ENCODE peak calls at places on chromosome 13, in seven cellular contexts. D is mucosa of descending colon, R is astrocyte of the cerebellum, I is NB4, H is astrocyte of the spinal cord, G is ascending aorta, Q is suprapubic skin. S is an unnamed sample.

GRCh38 chr13:44930907-44931676 is 58.2 kb downstream of the NUFIP1 start:
- DNase-seq in H (peak; percentile 41), I (peak; percentile 25), G (no peak), D (no peak), R (no peak), Q (no peak), S (no peak)

GRCh38 chr13:98827449-98827848 is 75.0 kb upstream of the SLC15A1 start:
- DNase-seq in Q (no peak), I (peak; percentile 12), H (no peak), R (no peak), G (no peak), D (no peak), S (no peak)

GRCh38 chr13:99496322-99497142 is 4.7 kb upstream of the TM9SF2 start:
- DNase-seq in I (peak; percentile 78), R (no peak), Q (peak; percentile 81), G (peak; percentile 88), H (no peak), D (peak; percentile 57), S (no peak)

GRCh38 chr13:95117092-95117491 is 184.2 kb downstream of the ABCC4 start:
- DNase-seq in G (no peak), D (no peak), I (no peak), Q (no peak), R (no peak), H (no peak), S (no peak)

GRCh38 chr13:57624565-57625435 is 6.7 kb upstream of the PCDH17 start:
- DNase-seq in Q (no peak), H (peak; percentile 68), G (peak; percentile 61), I (peak; percentile 69), D (no peak), R (peak; percentile 52), S (no peak)

GRCh38 chr13:26551255-26551654 is 6.2 kb upstream of the WASF3 start:
- DNase-seq in D (no peak), G (no peak), H (no peak), Q (no peak), I (no peak), R (no peak), S (no peak)

GRCh38 chr13:27968316-27969072 is 621 bp downstream of the CDX2 start:
- DNase-seq in Q (no peak), I (peak; percentile 72), D (no peak), H (no peak), G (peak; percentile 54), R (no peak), S (no peak)

GRCh38 chr13:87777395-87777794 is 106.2 kb downstream of the SLITRK5 start:
- DNase-seq in H (peak; percentile 34), R (peak; percentile 12), G (no peak), D (no peak), I (no peak), Q (no peak), S (no peak)

GRCh38 chr13:45623516-45624090 is 8.1 kb upstream of the ERICH6B start:
- DNase-seq in G (no peak), H (peak; percentile 10), Q (no peak), R (no peak), I (peak; percentile 38), D (no peak), S (no peak)

GRCh38 chr13:95181586-95181985 is 119.7 kb downstream of the ABCC4 start:
- DNase-seq in G (no peak), D (no peak), I (no peak), R (no peak), Q (no peak), H (no peak), S (no peak)

GRCh38 chr13:25886438-25887214 is 165.2 kb downstream of the SHISA2 start:
- DNase-seq in D (no peak), I (peak; percentile 72), G (no peak), H (peak; percentile 90), Q (no peak), R (peak; percentile 65), S (no peak)

GRCh38 chr13:74145249-74145970 is 11.2 kb upstream of the KLF12 start:
- DNase-seq in R (peak; percentile 58), G (no peak), I (no peak), Q (no peak), D (no peak), H (peak; percentile 26), S (no peak)

GRCh38 chr13:44267966-44268365 is 105.7 kb upstream of the SERP2 start:
- DNase-seq in D (no peak), Q (no peak), H (peak; percentile 81), G (no peak), R (peak; percentile 70), I (no peak), S (peak; percentile 97)

GRCh38 chr13:50589139-50589538 is 254.4 kb downstream of the DLEU7 start:
- DNase-seq in I (peak; percentile 53), Q (no peak), G (no peak), R (peak; percentile 97), H (peak; percentile 99), D (no peak), S (no peak)

GRCh38 chr13:97757807-97758206 is 195.7 kb upstream of the IPO5 start:
- DNase-seq in G (peak; percentile 84), R (no peak), Q (no peak), I (no peak), H (no peak), D (no peak), S (no peak)

GRCh38 chr13:111153977-111154332 is 38.8 kb downstream of the ARHGEF7 start:
- DNase-seq in Q (peak; percentile 82), R (no peak), H (no peak), D (peak; percentile 81), G (peak; percentile 74), I (no peak), S (peak; percentile 4)
- TF ChIP-seq CTCF in Q (no peak), R (no peak), H (no peak), D (no peak), G (peak; percentile 11), I (no peak), S (peak; percentile 39)

GRCh38 chr13:105363747-105364177 is 1171.7 kb downstream of the EFNB2 start:
- DNase-seq in I (peak; percentile 76), R (no peak), Q (no peak), G (no peak), H (no peak), D (no peak), S (no peak)
- H3K4me3 ChIP-seq in I (peak overlapping the region; percentile 17), R (no peak overlapping the region), Q (no peak overlapping the region), G (no peak overlapping the region), H (no peak overlapping the region), D (no peak overlapping the region), S (peak overlapping the region; percentile 16)

GRCh38 chr13:110063490-110063889 is 243.5 kb downstream of the COL4A1 start:
- DNase-seq in Q (no peak), I (no peak), R (no peak), D (no peak), H (no peak), G (no peak), S (no peak)
- TF ChIP-seq CTCF in Q (no peak), I (no peak), R (no peak), D (no peak), H (no peak), G (no peak), S (no peak)

GRCh38 chr13:31018511-31018910 is 86.1 kb downstream of the TEX26 start:
- DNase-seq in I (no peak), Q (no peak), R (no peak), G (no peak), H (no peak), D (no peak), S (no peak)

GRCh38 chr13:31023126-31023525 is 90.7 kb downstream of the TEX26 start:
- DNase-seq in H (no peak), D (no peak), R (no peak), G (no peak), Q (no peak), I (no peak), S (no peak)

GRCh38 chr13:31027136-31027535 is 94.7 kb downstream of the TEX26 start:
- DNase-seq in R (no peak), H (no peak), I (no peak), D (no peak), Q (no peak), G (no peak), S (no peak)

GRCh38 chr13:31020996-31021395 is 88.5 kb downstream of the TEX26 start:
- DNase-seq in G (no peak), D (no peak), H (no peak), Q (no peak), R (no peak), I (no peak), S (no peak)

DNA sequence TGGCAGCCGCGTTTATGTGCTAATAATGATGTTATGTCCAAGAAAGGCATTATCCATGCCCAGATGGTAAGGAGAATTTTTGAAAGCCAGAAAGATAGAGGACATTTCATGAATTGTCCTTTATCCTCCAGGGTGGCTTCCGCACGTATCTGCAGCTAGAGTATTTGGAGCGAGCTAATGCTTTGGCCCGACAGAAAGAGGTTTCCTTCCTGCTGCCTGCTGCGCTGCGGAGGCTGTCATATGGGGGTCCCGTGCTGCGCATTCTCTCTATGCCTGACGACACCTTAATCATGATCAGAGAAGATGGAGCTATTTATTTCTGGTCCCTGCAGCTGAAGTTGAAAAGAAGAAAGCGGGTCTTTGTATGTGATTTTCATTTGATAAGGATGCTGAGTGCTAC is 90.0 kb downstream of the TEX26 start:
- DNase-seq in H (no peak), G (no peak), Q (no peak), D (no peak), I (no peak), R (no peak), S (no peak)
- H3K4me3 ChIP-seq in H (no peak overlapping the region), G (no peak overlapping the region), Q (no peak overlapping the region), D (no peak overlapping the region), I (no peak overlapping the region), R (no peak overlapping the region), S (no peak overlapping the region)

GRCh38 chr13:19959831-19960672 is 1.5 kb downstream of the ZMYM2 start:
- DNase-seq in H (peak; percentile 91), D (peak; percentile 92), Q (peak; percentile 91), R (peak; percentile 76), I (peak; percentile 97), G (peak; percentile 92), S (peak; percentile 75)
- TF ChIP-seq CTCF in H (peak; percentile 88), D (peak; percentile 85), Q (peak; percentile 97), R (peak; percentile 97), I (peak; percentile 70), G (peak; percentile 85), S (peak; percentile 91)

GRCh38 chr13:36673838-36674326 is at the start of gene SERTM1:
- DNase-seq in D (peak; percentile 41), H (peak; percentile 38), R (no peak), G (no peak), I (no peak), Q (no peak), S (peak; percentile 16)
- H3K4me3 ChIP-seq in D (no peak within 1 kb of the TSS), H (peak within 1 kb of the TSS; percentile 37), R (peak within 1 kb of the TSS; percentile 48), G (peak within 1 kb of the TSS; percentile 36), I (no peak within 1 kb of the TSS), Q (peak within 1 kb of the TSS; percentile 40), S (peak within 1 kb of the TSS; percentile 52)

DNA sequence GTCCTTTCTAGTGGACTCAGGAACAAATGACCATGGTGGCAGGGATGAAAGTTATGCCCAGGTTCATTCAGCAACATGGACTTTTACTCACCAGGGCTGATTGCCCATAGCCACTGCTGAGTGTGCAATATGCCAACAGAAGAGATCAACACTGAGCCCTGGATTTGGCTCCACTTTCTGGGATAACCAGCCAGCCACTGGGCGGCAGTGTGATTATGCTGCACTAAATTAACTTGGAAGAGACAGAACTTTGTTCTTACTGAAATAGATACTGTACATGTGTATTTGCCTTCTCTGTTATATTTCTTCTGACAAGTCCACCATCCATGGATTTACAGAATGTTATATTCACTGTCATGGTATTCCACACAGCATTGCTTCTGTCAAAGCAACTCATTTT is 257.4 kb downstream of the TDRD3 start:
- DNase-seq in I (peak; percentile 30), D (no peak), G (no peak), Q (no peak), H (peak; percentile 43), R (peak; percentile 18), S (no peak)
- TF ChIP-seq CTCF in I (peak; percentile 44), D (no peak), G (no peak), Q (peak; percentile 33), H (peak; percentile 67), R (peak; percentile 85), S (peak; percentile 77)

GRCh38 chr13:40981949-40982348 is 37.2 kb downstream of the ELF1 start:
- DNase-seq in G (no peak), D (no peak), Q (no peak), I (no peak), R (no peak), H (no peak), S (no peak)
- H3K4me3 ChIP-seq in G (peak overlapping the region; percentile 41), D (no peak overlapping the region), Q (peak overlapping the region; percentile 39), I (peak overlapping the region; percentile 68), R (no peak overlapping the region), H (no peak overlapping the region), S (no peak overlapping the region)